ENCODE peak calls at places on chromosomes 1 and 21, in five cellular contexts. One of them, this sample, is unnamed.

GRCh38 chr1:204480515-204480914 is 14.1 kb downstream of the PIK3C2B start:
- DNase-seq in spleen: peak
- DNase-seq in colonic mucosa: no peak
- DNase-seq in thoracic aorta: no peak
- DNase-seq in suprapubic skin: no peak
- DNase-seq in this sample: no peak

GRCh38 chr1:92843046-92843423 is 11.2 kb downstream of the RPL5 start:
- DNase-seq in spleen: no peak
- DNase-seq in colonic mucosa: no peak
- DNase-seq in thoracic aorta: no peak
- DNase-seq in suprapubic skin: no peak
- DNase-seq in this sample: no peak

GRCh38 chr1:24704411-24705259 is 40.6 kb upstream of the CLIC4 start:
- DNase-seq in spleen: no peak
- DNase-seq in colonic mucosa: no peak
- DNase-seq in thoracic aorta: no peak
- DNase-seq in suprapubic skin: no peak
- DNase-seq in this sample: peak

GRCh38 chr1:12098786-12099185 is 35.7 kb downstream of the TNFRSF8 start:
- DNase-seq in spleen: no peak
- DNase-seq in colonic mucosa: no peak
- DNase-seq in thoracic aorta: no peak
- DNase-seq in suprapubic skin: no peak
- DNase-seq in this sample: no peak

GRCh38 chr1:108880850-108881249 is 4.1 kb downstream of the GPSM2 start:
- DNase-seq in spleen: no peak
- DNase-seq in colonic mucosa: no peak
- DNase-seq in thoracic aorta: no peak
- DNase-seq in suprapubic skin: no peak
- DNase-seq in this sample: no peak

GRCh38 chr21:44965251-44966022 is 25.6 kb downstream of the SLX9 start:
- DNase-seq in spleen: peak
- DNase-seq in colonic mucosa: no peak
- DNase-seq in thoracic aorta: no peak
- DNase-seq in suprapubic skin: no peak
- DNase-seq in this sample: peak

GRCh38 chr1:17190526-17190995 is 14.4 kb upstream of the PADI1 start:
- DNase-seq in spleen: no peak
- DNase-seq in colonic mucosa: no peak
- DNase-seq in thoracic aorta: no peak
- DNase-seq in suprapubic skin: peak
- DNase-seq in this sample: no peak

GRCh38 chr1:37147397-37147831 is 113.1 kb upstream of the GRIK3 start:
- DNase-seq in spleen: no peak
- DNase-seq in colonic mucosa: no peak
- DNase-seq in thoracic aorta: no peak
- DNase-seq in suprapubic skin: peak
- DNase-seq in this sample: no peak

GRCh38 chr1:36344395-36344680 is 20.9 kb upstream of the EVA1B start:
- DNase-seq in spleen: peak
- DNase-seq in colonic mucosa: no peak
- DNase-seq in thoracic aorta: no peak
- DNase-seq in suprapubic skin: no peak
- DNase-seq in this sample: no peak

GRCh38 chr1:155984341-155984740 is 6.0 kb upstream of the ARHGEF2 start:
- DNase-seq in spleen: no peak
- DNase-seq in colonic mucosa: no peak
- DNase-seq in thoracic aorta: no peak
- DNase-seq in suprapubic skin: no peak
- DNase-seq in this sample: no peak

GRCh38 chr1:172967936-172968335 is 82.8 kb downstream of the TNFSF18 start:
- DNase-seq in spleen: no peak
- DNase-seq in colonic mucosa: no peak
- DNase-seq in thoracic aorta: no peak
- DNase-seq in suprapubic skin: no peak
- DNase-seq in this sample: no peak

GRCh38 chr1:185966487-185966886 is 232.3 kb downstream of the HMCN1 start:
- DNase-seq in spleen: no peak
- DNase-seq in colonic mucosa: no peak
- DNase-seq in thoracic aorta: no peak
- DNase-seq in suprapubic skin: no peak
- DNase-seq in this sample: no peak

GRCh38 chr1:14924455-14925325 is 228.9 kb upstream of the TMEM51 start:
- DNase-seq in spleen: peak
- DNase-seq in colonic mucosa: peak
- DNase-seq in thoracic aorta: no peak
- DNase-seq in suprapubic skin: no peak
- DNase-seq in this sample: peak

GRCh38 chr1:3671371-3672180 is 19.3 kb downstream of the TP73 start:
- DNase-seq in spleen: peak
- DNase-seq in colonic mucosa: no peak
- DNase-seq in thoracic aorta: no peak
- DNase-seq in suprapubic skin: no peak
- DNase-seq in this sample: peak

GRCh38 chr1:21341022-21341421 is 50.8 kb upstream of the ECE1 start:
- DNase-seq in spleen: no peak
- DNase-seq in colonic mucosa: no peak
- DNase-seq in thoracic aorta: no peak
- DNase-seq in suprapubic skin: no peak
- DNase-seq in this sample: no peak

GRCh38 chr1:38274974-38275373 is 228.4 kb upstream of the POU3F1 start:
- DNase-seq in spleen: peak
- DNase-seq in colonic mucosa: no peak
- DNase-seq in thoracic aorta: no peak
- DNase-seq in suprapubic skin: no peak
- DNase-seq in this sample: no peak

GRCh38 chr1:197731449-197731848 is 43.8 kb downstream of the DENND1B start:
- DNase-seq in spleen: no peak
- DNase-seq in colonic mucosa: no peak
- DNase-seq in thoracic aorta: no peak
- DNase-seq in suprapubic skin: no peak
- DNase-seq in this sample: no peak

GRCh38 chr1:85030536-85030935 is 17.8 kb downstream of the MCOLN3 start:
- DNase-seq in spleen: no peak
- DNase-seq in colonic mucosa: no peak
- DNase-seq in thoracic aorta: no peak
- DNase-seq in suprapubic skin: no peak
- DNase-seq in this sample: no peak

GRCh38 chr1:85024736-85025135 is 23.6 kb downstream of the MCOLN3 start:
- DNase-seq in spleen: no peak
- DNase-seq in colonic mucosa: no peak
- DNase-seq in thoracic aorta: no peak
- DNase-seq in suprapubic skin: no peak
- DNase-seq in this sample: no peak

GRCh38 chr1:85022700-85023099 is 25.6 kb downstream of the MCOLN3 start:
- DNase-seq in spleen: no peak
- DNase-seq in colonic mucosa: no peak
- DNase-seq in thoracic aorta: no peak
- DNase-seq in suprapubic skin: no peak
- DNase-seq in this sample: no peak

GRCh38 chr1:85025940-85026339 is 22.4 kb downstream of the MCOLN3 start:
- DNase-seq in spleen: no peak
- DNase-seq in colonic mucosa: no peak
- DNase-seq in thoracic aorta: no peak
- DNase-seq in suprapubic skin: no peak
- DNase-seq in this sample: no peak

GRCh38 chr1:85027242-85027983 is 20.9 kb downstream of the MCOLN3 start:
- DNase-seq in spleen: no peak
- DNase-seq in colonic mucosa: no peak
- DNase-seq in thoracic aorta: no peak
- DNase-seq in suprapubic skin: no peak
- DNase-seq in this sample: no peak
- TF ChIP-seq CTCF in spleen: peak
- TF ChIP-seq CTCF in colonic mucosa: no peak
- TF ChIP-seq CTCF in thoracic aorta: no peak
- TF ChIP-seq CTCF in suprapubic skin: no peak
- TF ChIP-seq CTCF in this sample: no peak

DNA sequence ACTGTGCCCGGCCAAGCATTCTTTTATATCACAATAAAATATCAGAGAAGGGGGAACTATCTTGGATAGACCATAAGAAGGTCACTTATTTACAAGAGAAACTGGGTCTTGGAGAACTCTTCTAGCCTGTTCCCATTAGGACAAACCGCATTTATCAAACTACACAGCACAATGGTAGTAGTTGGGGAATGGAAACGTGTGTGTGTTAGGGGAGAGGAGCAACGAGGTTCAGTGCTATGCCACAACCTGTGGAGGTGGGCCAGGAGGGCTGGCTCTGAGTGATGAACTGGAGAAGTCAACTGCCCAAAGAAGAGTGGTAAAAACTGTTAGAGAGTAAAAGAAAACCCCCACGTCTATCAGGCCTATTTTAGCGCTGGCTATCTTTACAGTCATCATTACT is 1.6 kb downstream of the DONSON start:
- DNase-seq in spleen: no peak
- DNase-seq in colonic mucosa: no peak
- DNase-seq in thoracic aorta: no peak
- DNase-seq in suprapubic skin: no peak
- DNase-seq in this sample: no peak
- H3K4me3 ChIP-seq in spleen: no peak
- H3K4me3 ChIP-seq in colonic mucosa: no peak
- H3K4me3 ChIP-seq in thoracic aorta: no peak
- H3K4me3 ChIP-seq in suprapubic skin: no peak
- H3K4me3 ChIP-seq in this sample: peak

GRCh38 chr1:203288351-203288894 is 16.9 kb upstream of the BTG2 start:
- DNase-seq in spleen: no peak
- DNase-seq in colonic mucosa: no peak
- DNase-seq in thoracic aorta: no peak
- DNase-seq in suprapubic skin: no peak
- DNase-seq in this sample: no peak
- H3K27ac ChIP-seq in spleen: peak
- H3K27ac ChIP-seq in colonic mucosa: peak
- H3K27ac ChIP-seq in thoracic aorta: peak
- H3K27ac ChIP-seq in suprapubic skin: peak
- H3K27ac ChIP-seq in this sample: no peak

GRCh38 chr1:30846587-30846986 is 62.0 kb downstream of the SDC3 start:
- DNase-seq in spleen: no peak
- DNase-seq in colonic mucosa: no peak
- DNase-seq in thoracic aorta: no peak
- DNase-seq in suprapubic skin: no peak
- DNase-seq in this sample: no peak

GRCh38 chr1:30847358-30847972 is 61.1 kb downstream of the SDC3 start:
- DNase-seq in spleen: peak
- DNase-seq in colonic mucosa: peak
- DNase-seq in thoracic aorta: no peak
- DNase-seq in suprapubic skin: peak
- DNase-seq in this sample: peak

GRCh38 chr1:30845237-30845636 is 63.3 kb downstream of the SDC3 start:
- DNase-seq in spleen: no peak
- DNase-seq in colonic mucosa: no peak
- DNase-seq in thoracic aorta: no peak
- DNase-seq in suprapubic skin: no peak
- DNase-seq in this sample: no peak

GRCh38 chr1:30844631-30845030 is 63.9 kb downstream of the SDC3 start:
- DNase-seq in spleen: no peak
- DNase-seq in colonic mucosa: no peak
- DNase-seq in thoracic aorta: no peak
- DNase-seq in suprapubic skin: no peak
- DNase-seq in this sample: no peak

DNA sequence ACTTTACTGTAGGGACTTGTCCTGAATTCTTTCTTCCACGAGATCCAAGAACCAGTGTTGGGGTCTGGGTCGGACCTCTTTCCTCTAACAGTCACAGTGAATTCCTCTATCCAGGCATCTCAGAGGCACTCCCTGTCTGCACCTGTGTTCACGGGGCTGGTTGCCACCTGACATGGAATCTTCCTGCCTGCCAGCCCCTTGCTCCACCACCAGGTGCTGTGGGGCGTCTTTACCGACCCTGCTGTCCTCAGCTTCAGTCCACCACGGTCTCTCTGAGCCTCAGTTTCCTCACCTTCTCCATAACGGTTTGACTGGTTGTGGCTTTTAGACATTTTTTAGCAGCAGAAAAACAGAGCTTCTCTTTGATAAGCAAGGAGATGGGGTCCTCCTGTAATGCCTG is 62.7 kb downstream of the SDC3 start:
- DNase-seq in spleen: no peak
- DNase-seq in colonic mucosa: no peak
- DNase-seq in thoracic aorta: no peak
- DNase-seq in suprapubic skin: no peak
- DNase-seq in this sample: no peak
- TF ChIP-seq CTCF in spleen: peak
- TF ChIP-seq CTCF in colonic mucosa: no peak
- TF ChIP-seq CTCF in thoracic aorta: no peak
- TF ChIP-seq CTCF in suprapubic skin: no peak
- TF ChIP-seq CTCF in this sample: peak

GRCh38 chr1:181424786-181425403 is 58.4 kb upstream of the CACNA1E start:
- DNase-seq in spleen: no peak
- DNase-seq in colonic mucosa: peak
- DNase-seq in thoracic aorta: no peak
- DNase-seq in suprapubic skin: no peak
- DNase-seq in this sample: peak
- H3K4me3 ChIP-seq in spleen: no peak
- H3K4me3 ChIP-seq in colonic mucosa: no peak
- H3K4me3 ChIP-seq in thoracic aorta: no peak
- H3K4me3 ChIP-seq in suprapubic skin: no peak
- H3K4me3 ChIP-seq in this sample: no peak

DNA sequence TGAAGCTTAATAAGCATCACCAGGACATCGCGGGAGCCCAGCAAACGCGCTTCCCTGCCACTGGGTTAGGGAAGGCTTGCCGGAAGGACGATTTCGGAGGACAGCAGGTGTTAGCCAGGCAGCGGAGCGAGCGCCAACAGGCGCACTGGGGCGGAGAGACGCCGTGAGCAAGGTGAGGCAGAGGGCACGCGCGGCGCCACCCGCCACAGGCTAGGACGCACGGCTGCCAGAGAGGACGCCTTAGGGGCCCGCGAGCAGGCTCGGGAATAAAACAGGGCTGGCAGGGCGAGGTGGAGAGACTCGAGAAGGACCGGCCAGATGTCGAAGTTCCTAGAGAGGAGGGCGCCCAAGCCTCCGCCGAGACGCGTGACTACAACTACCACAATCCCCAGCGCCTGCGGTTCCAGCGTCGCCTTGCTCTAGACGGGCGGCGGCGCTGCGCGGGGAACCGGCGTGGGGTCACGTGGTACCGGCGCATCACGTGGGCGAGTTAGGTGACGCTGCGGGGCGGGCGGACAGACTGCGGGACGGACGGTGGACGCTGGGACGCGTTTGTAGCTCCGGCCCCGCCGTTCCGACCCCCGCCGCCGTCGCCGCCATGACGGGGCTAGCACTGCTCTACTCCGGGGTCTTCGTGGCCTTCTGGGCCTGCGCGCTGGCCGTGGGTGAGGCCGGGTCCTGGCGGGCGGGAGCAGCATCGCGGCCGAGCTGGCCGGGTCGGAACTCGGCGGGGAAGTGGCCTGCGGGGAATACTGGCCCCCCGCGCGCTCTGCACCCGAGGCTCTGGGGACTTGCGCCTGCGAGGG is at the start of gene ATP6V0B:
- DNase-seq in spleen: peak
- DNase-seq in colonic mucosa: peak
- DNase-seq in thoracic aorta: peak
- DNase-seq in suprapubic skin: peak
- DNase-seq in this sample: peak
- H3K27ac ChIP-seq in spleen: peak
- H3K27ac ChIP-seq in colonic mucosa: peak
- H3K27ac ChIP-seq in thoracic aorta: peak
- H3K27ac ChIP-seq in suprapubic skin: peak
- H3K27ac ChIP-seq in this sample: peak

This sample was measured in brain microvascular endothelial cell.